ENCODE peak calls at places on chromosomes 12 and 14, in seven cellular contexts. O is ovary, N is stomach, X is transverse colon, R is adrenal gland, K is NB4, D is HCT116. E is an unnamed sample.

GRCh38 chr14:55599250-55599879 is 19.4 kb downstream of the KTN1 start:
- DNase-seq in R (peak), X (peak), N (peak), K (no peak), O (no peak), D (peak), E (peak)

GRCh38 chr14:93736378-93737014 is 51.8 kb downstream of the PRIMA1 start:
- DNase-seq in O (no peak), X (no peak), K (peak), N (peak), D (no peak), R (no peak), E (no peak)

GRCh38 chr14:74392616-74393570 is 33.1 kb downstream of the SYNDIG1L start:
- DNase-seq in O (no peak), R (no peak), X (no peak), D (no peak), N (no peak), K (no peak), E (no peak)

GRCh38 chr14:95432152-95433093 is 84.0 kb downstream of the SYNE3 start:
- DNase-seq in R (peak), N (peak), D (no peak), K (peak), O (peak), X (peak), E (no peak)

GRCh38 chr12:54993181-54993835 is 8.7 kb upstream of the TESPA1 start:
- DNase-seq in K (peak), O (no peak), D (peak), X (peak), R (peak), N (peak), E (no peak)

GRCh38 chr14:102930753-102931579 is 8.5 kb downstream of the AMN start:
- DNase-seq in N (peak), X (peak), R (peak), D (peak), O (no peak), K (peak), E (no peak)

GRCh38 chr12:113296557-113297213 is 38.2 kb downstream of the SLC8B1 start:
- DNase-seq in X (no peak), K (no peak), D (no peak), O (no peak), R (no peak), N (no peak), E (no peak)

GRCh38 chr14:34460841-34461240 is 1.2 kb downstream of the SPTSSA start:
- DNase-seq in K (no peak), R (no peak), D (no peak), X (no peak), O (no peak), N (no peak), E (no peak)

GRCh38 chr14:91796622-91797347 is 64.9 kb upstream of the CATSPERB start:
- DNase-seq in D (no peak), X (no peak), R (no peak), K (no peak), O (no peak), N (no peak), E (no peak)

GRCh38 chr14:31206536-31207286 is 882 bp downstream of the HECTD1 start:
- DNase-seq in R (peak), O (no peak), K (peak), D (no peak), N (peak), X (peak), E (peak)

GRCh38 chr14:31209605-31210004 is 2.0 kb upstream of the HECTD1 start:
- DNase-seq in O (no peak), X (no peak), N (no peak), R (no peak), D (no peak), K (no peak), E (no peak)

GRCh38 chr14:31208546-31209424 is 1.2 kb upstream of the HECTD1 start:
- DNase-seq in O (no peak), R (peak), D (no peak), X (peak), N (no peak), K (peak), E (no peak)

GRCh38 chr14:31207287-31207745 is 277 bp downstream of the HECTD1 start:
- DNase-seq in N (no peak), D (no peak), O (no peak), K (no peak), R (peak), X (no peak), E (peak)

DNA sequence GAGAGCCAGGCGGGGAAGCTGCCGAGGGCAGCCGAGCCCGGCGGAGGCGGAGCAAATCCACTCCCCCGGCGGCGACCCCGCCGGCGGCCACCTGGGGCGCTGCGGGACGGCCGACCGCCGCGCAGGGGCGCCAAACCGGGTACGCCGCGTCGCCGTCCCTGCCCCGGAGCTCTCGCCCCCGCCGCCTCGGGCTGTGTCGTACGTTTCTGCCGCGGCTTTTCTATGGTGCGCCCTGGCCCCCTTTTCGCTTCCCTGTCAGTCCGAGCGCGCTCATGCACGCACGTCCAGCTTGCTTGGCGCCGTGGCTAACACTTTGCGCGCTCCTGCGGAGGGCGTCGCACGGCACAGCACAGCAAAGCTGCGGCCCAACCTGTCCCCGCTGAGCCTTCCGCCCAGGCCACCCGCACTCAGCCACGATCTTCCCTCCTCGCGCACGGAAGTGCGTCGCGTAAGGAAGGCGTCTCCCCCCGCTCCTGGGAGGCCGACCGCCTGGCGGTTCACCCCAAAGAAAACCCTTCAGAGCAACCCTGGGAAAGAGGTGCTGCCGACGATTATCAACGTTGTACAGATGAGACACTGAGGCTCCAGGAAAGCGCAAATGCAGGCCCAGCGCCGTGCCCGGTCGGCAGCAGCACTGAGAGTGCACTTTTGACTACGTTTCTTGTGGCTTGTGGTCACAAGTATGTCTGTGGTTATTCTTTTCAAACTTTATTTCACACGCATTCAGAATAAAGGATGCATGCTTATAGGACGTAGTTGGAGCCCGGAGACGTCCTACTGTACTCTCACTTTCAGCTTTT is at the start of gene HECTD1:
- DNase-seq in X (peak), N (peak), R (peak), D (peak), K (peak), O (peak), E (peak)
- TF ChIP-seq POLR2A in X (peak), N (no peak), R (peak), D (peak), K (peak), O (peak), E (peak)

GRCh38 chr12:62466596-62467411 is at the start of gene MON2:
- DNase-seq in X (peak), N (peak), R (peak), K (peak), D (peak), O (peak), E (peak)
- TF ChIP-seq POLR2A in X (peak), N (peak), R (peak), K (peak), D (peak), O (peak), E (peak)

DNA sequence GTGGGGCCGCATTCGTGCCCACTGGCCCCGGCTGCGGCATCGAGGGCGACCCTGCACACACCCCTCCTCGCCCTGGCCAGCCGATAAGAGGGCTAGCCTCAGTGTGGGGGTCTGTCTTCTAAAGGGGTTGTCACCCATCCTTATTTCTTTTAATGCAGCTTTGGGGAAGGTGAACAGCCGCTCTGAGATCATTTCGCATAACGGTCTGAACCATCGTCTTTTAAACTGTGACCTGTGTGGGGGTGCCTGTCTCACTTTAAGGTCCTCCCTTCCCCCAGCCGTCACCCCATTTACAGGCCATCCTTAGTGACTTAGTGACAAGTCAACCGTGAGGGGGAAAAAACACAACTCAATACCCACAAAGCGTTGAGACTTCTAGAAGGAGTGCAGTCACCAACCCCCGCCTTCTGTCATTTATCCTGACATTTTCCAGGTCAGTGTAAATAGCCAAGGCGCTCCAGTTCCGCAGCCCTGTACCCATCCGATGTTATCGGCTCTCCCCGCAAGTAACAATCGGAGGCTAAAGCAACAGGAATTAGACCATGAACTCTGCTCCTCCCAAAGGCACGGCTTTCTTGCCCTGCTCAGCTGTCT is 469 bp upstream of the DENND5B start:
- DNase-seq in R (peak), O (peak), K (peak), D (no peak), X (peak), N (no peak), E (no peak)
- TF ChIP-seq POLR2A in R (no peak), O (no peak), K (no peak), D (no peak), X (no peak), N (no peak), E (no peak)

GRCh38 chr12:110281549-110282342 is 699 bp downstream of the ATP2A2 start:
- DNase-seq in D (no peak), K (peak), X (peak), N (peak), O (peak), R (peak), E (peak)
- TF ChIP-seq POLR2A in D (peak), K (peak), X (peak), N (no peak), O (no peak), R (no peak), E (no peak)

DNA sequence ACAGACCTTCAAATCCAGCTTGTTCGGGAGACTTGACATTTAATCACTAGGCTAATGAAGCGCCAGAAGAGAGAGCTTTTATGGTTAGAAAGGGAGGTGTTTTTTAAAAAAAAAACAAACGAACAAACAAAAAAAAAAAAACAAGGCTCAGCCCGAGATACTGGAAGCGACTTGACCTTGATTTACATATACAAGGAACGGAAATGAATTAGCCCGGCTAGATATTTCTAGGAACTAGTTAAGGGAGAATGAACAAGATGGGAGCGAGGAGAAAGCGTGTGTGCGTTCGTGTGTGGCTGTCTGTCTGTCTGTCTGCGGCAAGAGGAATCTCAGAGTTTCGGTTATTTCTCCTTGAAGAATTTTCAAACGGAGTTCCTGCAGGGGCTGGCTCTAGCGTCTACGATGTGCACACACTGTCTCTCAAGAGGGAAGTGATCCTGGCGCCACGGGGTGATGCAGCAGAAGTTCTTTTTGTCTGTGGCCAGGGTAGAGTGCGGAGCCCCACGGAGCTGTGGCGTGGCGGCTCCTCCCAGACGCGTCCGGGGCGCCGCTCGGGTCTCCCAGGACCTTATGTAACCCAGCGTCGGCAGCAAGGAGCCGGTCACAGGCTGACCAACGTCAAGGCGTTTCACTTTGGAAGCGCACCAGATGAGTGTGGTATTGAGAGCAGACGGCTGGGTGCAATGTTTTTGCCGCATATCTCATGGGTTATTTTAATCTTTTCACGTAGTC is 18.8 kb downstream of the SOCS2 start:
- DNase-seq in N (peak), R (peak), D (peak), K (peak), X (peak), O (peak), E (peak)
- TF ChIP-seq POLR2A in N (no peak), R (peak), D (no peak), K (no peak), X (peak), O (no peak), E (no peak)

GRCh38 chr12:41368006-41368405 is 179.9 kb downstream of the PDZRN4 start:
- DNase-seq in R (no peak), O (no peak), D (peak), X (no peak), N (no peak), K (peak), E (no peak)

GRCh38 chr12:41362511-41362910 is 174.4 kb downstream of the PDZRN4 start:
- DNase-seq in X (no peak), R (no peak), D (no peak), K (no peak), O (no peak), N (no peak), E (no peak)

GRCh38 chr12:41361791-41362190 is 173.7 kb downstream of the PDZRN4 start:
- DNase-seq in D (no peak), N (no peak), O (no peak), R (no peak), K (no peak), X (no peak), E (no peak)

GRCh38 chr12:41365653-41366131 is 177.6 kb downstream of the PDZRN4 start:
- DNase-seq in D (no peak), R (no peak), O (no peak), N (no peak), X (no peak), K (no peak), E (no peak)

GRCh38 chr12:41364211-41364610 is 176.1 kb downstream of the PDZRN4 start:
- DNase-seq in K (no peak), D (no peak), O (no peak), N (no peak), X (no peak), R (no peak), E (no peak)
- TF ChIP-seq POLR2A in K (no peak), D (no peak), O (no peak), N (no peak), X (no peak), R (no peak), E (no peak)

GRCh38 chr12:130835436-130835835 is 3.6 kb downstream of the STX2 start:
- DNase-seq in N (no peak), X (no peak), D (no peak), K (no peak), O (no peak), R (no peak), E (no peak)
- TF ChIP-seq POLR2A in N (no peak), X (no peak), D (no peak), K (no peak), O (no peak), R (no peak), E (no peak)

DNA sequence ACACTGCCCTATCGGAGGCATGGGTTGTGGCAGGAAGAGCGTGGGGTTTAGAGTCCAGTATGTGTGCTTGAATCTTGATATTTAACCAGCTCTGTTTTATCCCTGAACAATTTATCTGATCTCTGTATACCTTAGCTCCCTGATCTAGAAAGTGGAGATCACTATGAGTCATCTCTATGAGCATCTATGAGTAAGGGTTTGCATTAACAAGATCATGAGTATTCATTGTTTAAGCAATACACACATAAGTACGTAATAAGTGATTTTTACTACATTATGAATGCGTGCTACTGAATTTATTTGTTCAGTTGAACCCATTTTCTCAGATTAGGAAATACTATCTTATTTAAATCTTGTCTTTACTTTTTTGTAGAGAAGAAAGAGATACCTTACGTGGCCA is 49.4 kb downstream of the GPATCH2L start:
- DNase-seq in K (no peak), X (no peak), R (no peak), N (no peak), D (no peak), O (no peak), E (no peak)
- TF ChIP-seq POLR2A in K (no peak), X (no peak), R (no peak), N (no peak), D (no peak), O (no peak), E (no peak)